ENCODE peak calls at places on chromosomes 5 and 9, in eight cellular contexts. O is tibial nerve; U is left ventricle myocardium inferior; E is PC-3; I is bronchial epithelial cell; C is CD8-positive, alpha-beta memory T cell; P is lower lobe of right lung; G is osteoblast. L is an unnamed sample. For H3K27me3, the result is how much of the 10 kb centered on the place peaks cover.

GRCh38 chr9:127522727-127523126 is 71.4 kb downstream of the LRSAM1 start:
- DNase-seq in O (no peak), U (no peak), E (peak), I (peak), C (no peak), P (no peak), G (peak), L (no peak)

GRCh38 chr9:125547383-125547782 is 159.6 kb downstream of the MAPKAP1 start:
- DNase-seq in O (no peak), U (no peak), E (no peak), I (no peak), C (no peak), P (no peak), G (no peak), L (no peak)

GRCh38 chr9:124452326-124452725 is 2.1 kb downstream of the ADGRD2 start:
- DNase-seq in O (no peak), U (no peak), E (no peak), I (no peak), C (no peak), P (no peak), G (peak), L (peak)

GRCh38 chr5:84494453-84494852 is 109.8 kb upstream of the EDIL3 start:
- DNase-seq in O (no peak), U (no peak), E (peak), I (peak), C (no peak), P (no peak), G (peak), L (no peak)

GRCh38 chr5:13640270-13640669 is 304.2 kb downstream of the DNAH5 start:
- DNase-seq in O (no peak), U (no peak), E (no peak), I (no peak), C (no peak), P (no peak), G (no peak), L (no peak)

GRCh38 chr9:3954950-3955670 is 344.8 kb downstream of the GLIS3 start:
- DNase-seq in O (no peak), U (no peak), E (no peak), I (no peak), C (no peak), P (no peak), G (no peak), L (peak)

GRCh38 chr5:169667896-169668674 is 31.0 kb downstream of the DOCK2 start:
- DNase-seq in O (no peak), U (no peak), E (peak), I (peak), C (no peak), P (no peak), G (no peak), L (no peak)

GRCh38 chr5:133873936-133874585 is 94.4 kb downstream of the C5orf15 start:
- DNase-seq in O (no peak), U (no peak), E (peak), I (peak), C (no peak), P (no peak), G (no peak), L (no peak)

GRCh38 chr5:125113328-125113727 is 366.9 kb upstream of the ZNF608 start:
- DNase-seq in O (no peak), U (no peak), E (no peak), I (no peak), C (no peak), P (no peak), G (no peak), L (no peak)

GRCh38 chr9:89961616-89962341 is 357.0 kb downstream of the GADD45G start:
- DNase-seq in O (no peak), U (no peak), E (no peak), I (no peak), C (no peak), P (no peak), G (peak), L (no peak)

GRCh38 chr5:133838286-133838685 is 130.1 kb downstream of the C5orf15 start:
- DNase-seq in O (no peak), U (no peak), E (no peak), I (no peak), C (no peak), P (no peak), G (no peak), L (no peak)

GRCh38 chr5:159697536-159697935 is 218.7 kb upstream of the ADRA1B start:
- DNase-seq in O (no peak), U (no peak), E (no peak), I (peak), C (no peak), P (no peak), G (no peak), L (no peak)

GRCh38 chr5:34895641-34896419 is 19.5 kb downstream of the RAD1 start:
- DNase-seq in O (no peak), U (no peak), E (no peak), I (no peak), C (no peak), P (no peak), G (no peak), L (no peak)

GRCh38 chr5:147417133-147417813 is 92.6 kb downstream of the DPYSL3 start:
- DNase-seq in O (no peak), U (peak), E (peak), I (peak), C (no peak), P (no peak), G (peak), L (no peak)

GRCh38 chr5:17113174-17113941 is 104.1 kb upstream of the BASP1 start:
- DNase-seq in O (no peak), U (no peak), E (peak), I (no peak), C (no peak), P (no peak), G (peak), L (no peak)

GRCh38 chr5:163252951-163253350 is 184.4 kb upstream of the CCNG1 start:
- DNase-seq in O (no peak), U (no peak), E (no peak), I (no peak), C (no peak), P (no peak), G (no peak), L (no peak)

DNA sequence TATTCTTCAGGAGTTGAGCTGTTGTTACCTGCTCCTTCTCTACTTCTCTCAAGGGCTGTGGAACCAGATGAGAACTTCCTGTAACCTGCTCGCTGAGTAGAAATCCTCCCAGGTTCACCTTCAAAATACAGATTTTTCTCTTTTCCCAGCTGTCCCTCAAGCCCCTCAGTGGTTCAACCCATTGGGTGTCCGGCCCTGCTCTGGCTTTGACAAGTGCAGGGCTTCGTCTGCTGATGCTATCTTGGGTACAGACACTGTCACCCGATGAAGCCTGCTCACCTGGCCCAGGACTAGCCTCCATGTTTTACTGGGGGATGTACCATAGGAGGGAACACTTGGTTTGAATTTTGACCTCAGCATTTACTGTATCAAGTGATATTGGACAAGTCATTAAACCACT is 490.4 kb downstream of the IRX1 start:
- DNase-seq in O (no peak), U (no peak), E (no peak), I (no peak), C (no peak), P (no peak), G (no peak), L (no peak)
- H3K27me3 ChIP-seq in O (under half), U (under half), E (under half), I (under half), C (under half), P (under half), G (under half), L (under half)

GRCh38 chr5:66903218-66903617 is 293.4 kb downstream of the CD180 start:
- DNase-seq in O (no peak), U (no peak), E (no peak), I (no peak), C (no peak), P (no peak), G (no peak), L (no peak)
- H3K27me3 ChIP-seq in O (under half), U (under half), E (under half), I (under half), C (under half), P (under half), G (under half), L (under half)

DNA sequence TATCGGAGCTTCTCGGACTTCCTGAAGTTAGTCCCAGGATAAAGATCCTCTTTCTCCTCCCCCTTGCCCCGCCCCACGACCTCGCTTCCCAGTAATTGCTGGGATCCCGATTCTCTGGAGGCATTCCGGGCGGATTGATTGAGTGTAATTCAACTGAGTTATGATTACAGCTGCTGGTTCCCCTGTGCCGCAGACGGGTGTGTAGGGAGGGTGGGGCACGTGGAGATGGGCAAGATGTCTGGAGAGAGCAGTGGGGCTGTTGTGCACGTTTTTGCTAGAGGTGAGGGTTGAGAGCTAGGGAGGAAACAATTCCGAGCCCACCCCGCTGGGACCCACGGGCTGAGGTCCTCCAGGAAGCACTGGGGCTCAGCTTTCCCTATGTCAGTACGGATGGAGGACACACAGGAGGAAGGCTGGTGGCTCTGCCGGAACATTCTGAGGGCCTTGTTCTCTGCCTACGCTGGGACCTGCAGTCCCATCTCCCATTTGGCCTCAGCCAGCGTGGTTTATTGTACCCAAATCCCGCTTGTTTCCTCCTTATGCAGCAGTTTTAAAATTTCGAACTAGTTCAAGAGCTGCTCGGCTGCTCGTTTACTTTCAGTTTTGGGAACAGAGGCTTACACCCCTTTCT is 2.4 kb upstream of the DMRT2 start:
- DNase-seq in O (no peak), U (no peak), E (peak), I (no peak), C (no peak), P (no peak), G (peak), L (no peak)
- H3K27me3 ChIP-seq in O (half or more), U (half or more), E (under half), I (under half), C (half or more), P (half or more), G (under half), L (half or more)

DNA sequence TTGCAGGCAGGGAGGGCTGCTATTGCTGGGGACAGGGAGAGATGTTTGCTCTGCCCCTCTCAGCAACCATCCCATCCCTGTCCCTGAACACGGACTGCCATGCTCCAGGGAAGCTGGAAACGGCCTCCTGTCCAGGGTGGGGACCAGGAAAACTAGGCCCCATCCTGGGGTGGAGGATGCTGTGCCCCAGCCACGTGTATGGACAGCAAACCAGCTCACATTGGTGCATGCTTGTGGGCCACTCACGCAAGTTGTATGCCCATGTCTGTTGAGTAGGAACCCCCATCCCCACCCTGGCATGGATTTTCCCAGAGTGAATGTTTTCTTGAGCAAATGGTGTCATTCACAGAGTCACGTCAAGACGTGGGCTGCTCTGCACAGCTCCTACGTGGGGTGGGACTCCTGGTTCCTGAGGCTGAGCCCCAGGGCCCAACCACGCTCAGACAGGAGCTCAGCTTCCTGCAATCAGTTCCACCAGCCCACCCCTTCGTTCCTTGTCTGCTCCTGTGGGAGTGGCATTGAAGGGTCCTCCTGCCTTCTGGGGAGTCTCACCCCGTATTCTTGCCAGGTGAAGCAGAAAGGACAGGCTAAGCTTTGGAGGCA is 4.6 kb downstream of the UNC5A start:
- DNase-seq in O (no peak), U (no peak), E (no peak), I (no peak), C (no peak), P (no peak), G (no peak), L (no peak)
- H3K27me3 ChIP-seq in O (half or more), U (half or more), E (under half), I (under half), C (half or more), P (half or more), G (half or more), L (under half)

GRCh38 chr5:135547590-135548254 is 12.0 kb upstream of the NEUROG1 start:
- DNase-seq in O (no peak), U (no peak), E (no peak), I (no peak), C (no peak), P (no peak), G (peak), L (no peak)

GRCh38 chr5:135553688-135554462 is 18.1 kb upstream of the NEUROG1 start:
- DNase-seq in O (no peak), U (no peak), E (peak), I (peak), C (no peak), P (no peak), G (peak), L (peak)

GRCh38 chr5:135549413-135549812 is 13.6 kb upstream of the NEUROG1 start:
- DNase-seq in O (no peak), U (no peak), E (no peak), I (no peak), C (no peak), P (no peak), G (no peak), L (no peak)

GRCh38 chr5:135555530-135555929 is 19.8 kb upstream of the NEUROG1 start:
- DNase-seq in O (no peak), U (no peak), E (no peak), I (no peak), C (no peak), P (no peak), G (no peak), L (no peak)

GRCh38 chr5:135551593-135552447 is 16.1 kb upstream of the NEUROG1 start:
- DNase-seq in O (peak), U (peak), E (peak), I (peak), C (peak), P (peak), G (peak), L (peak)
- H3K27me3 ChIP-seq in O (under half), U (half or more), E (under half), I (under half), C (under half), P (half or more), G (under half), L (under half)

GRCh38 chr5:171401167-171401947 is 13.7 kb downstream of the NPM1 start:
- DNase-seq in O (no peak), U (no peak), E (no peak), I (no peak), C (no peak), P (no peak), G (no peak), L (no peak)

GRCh38 chr5:171405615-171406014 is 13.8 kb upstream of the FGF18 start:
- DNase-seq in O (no peak), U (no peak), E (no peak), I (no peak), C (no peak), P (no peak), G (no peak), L (peak)

GRCh38 chr5:171409164-171410136 is 10.0 kb upstream of the FGF18 start:
- DNase-seq in O (no peak), U (no peak), E (no peak), I (no peak), C (no peak), P (no peak), G (no peak), L (no peak)

GRCh38 chr5:171412186-171412585 is 7.3 kb upstream of the FGF18 start:
- DNase-seq in O (no peak), U (no peak), E (no peak), I (no peak), C (no peak), P (no peak), G (no peak), L (no peak)

DNA sequence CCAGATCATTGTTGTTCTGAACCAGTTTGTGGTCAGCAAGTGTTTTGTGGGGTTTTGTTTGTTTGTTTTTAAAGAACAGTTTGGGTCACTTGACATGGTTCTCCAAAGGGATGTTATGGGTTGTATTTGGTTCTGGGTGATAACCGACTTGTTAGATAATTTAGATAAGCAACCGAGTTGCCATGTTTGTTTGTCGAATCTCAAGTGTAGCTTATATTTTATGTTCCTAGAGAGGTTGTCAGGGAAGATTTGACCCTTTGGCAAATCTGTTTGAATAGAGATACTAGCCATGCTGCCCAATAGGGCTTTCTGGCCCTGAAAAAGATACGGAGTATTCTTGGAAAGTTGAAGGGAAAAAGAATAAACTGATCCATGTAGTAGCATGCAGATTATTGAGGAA is 12.2 kb upstream of the FGF18 start:
- DNase-seq in O (no peak), U (no peak), E (no peak), I (no peak), C (no peak), P (no peak), G (no peak), L (no peak)
- H3K27me3 ChIP-seq in O (under half), U (under half), E (under half), I (under half), C (under half), P (under half), G (under half), L (under half)

GRCh38 chr9:130899051-130899748 is 2.6 kb upstream of the QRFP start:
- DNase-seq in O (no peak), U (no peak), E (no peak), I (no peak), C (no peak), P (no peak), G (peak), L (peak)
- H3K27me3 ChIP-seq in O (half or more), U (half or more), E (under half), I (under half), C (under half), P (under half), G (under half), L (under half)

GRCh38 chr5:161545701-161546462 is 643 bp downstream of the GABRB2 start:
- DNase-seq in O (no peak), U (no peak), E (no peak), I (no peak), C (no peak), P (no peak), G (peak), L (peak)
- H3K27me3 ChIP-seq in O (under half), U (half or more), E (under half), I (under half), C (under half), P (half or more), G (under half), L (half or more)

GRCh38 chr9:96020822-96021615 is 145.5 kb downstream of the ERCC6L2 start:
- DNase-seq in O (no peak), U (no peak), E (no peak), I (no peak), C (peak), P (no peak), G (peak), L (peak)

GRCh38 chr9:96022445-96023031 is 147.0 kb downstream of the ERCC6L2 start:
- DNase-seq in O (no peak), U (no peak), E (no peak), I (no peak), C (no peak), P (peak), G (no peak), L (peak)

GRCh38 chr9:96025995-96026572 is 150.6 kb downstream of the ERCC6L2 start:
- DNase-seq in O (no peak), U (no peak), E (no peak), I (no peak), C (no peak), P (no peak), G (no peak), L (peak)

GRCh38 chr9:96020300-96020821 is 144.9 kb downstream of the ERCC6L2 start:
- DNase-seq in O (no peak), U (no peak), E (no peak), I (no peak), C (no peak), P (no peak), G (no peak), L (peak)

DNA sequence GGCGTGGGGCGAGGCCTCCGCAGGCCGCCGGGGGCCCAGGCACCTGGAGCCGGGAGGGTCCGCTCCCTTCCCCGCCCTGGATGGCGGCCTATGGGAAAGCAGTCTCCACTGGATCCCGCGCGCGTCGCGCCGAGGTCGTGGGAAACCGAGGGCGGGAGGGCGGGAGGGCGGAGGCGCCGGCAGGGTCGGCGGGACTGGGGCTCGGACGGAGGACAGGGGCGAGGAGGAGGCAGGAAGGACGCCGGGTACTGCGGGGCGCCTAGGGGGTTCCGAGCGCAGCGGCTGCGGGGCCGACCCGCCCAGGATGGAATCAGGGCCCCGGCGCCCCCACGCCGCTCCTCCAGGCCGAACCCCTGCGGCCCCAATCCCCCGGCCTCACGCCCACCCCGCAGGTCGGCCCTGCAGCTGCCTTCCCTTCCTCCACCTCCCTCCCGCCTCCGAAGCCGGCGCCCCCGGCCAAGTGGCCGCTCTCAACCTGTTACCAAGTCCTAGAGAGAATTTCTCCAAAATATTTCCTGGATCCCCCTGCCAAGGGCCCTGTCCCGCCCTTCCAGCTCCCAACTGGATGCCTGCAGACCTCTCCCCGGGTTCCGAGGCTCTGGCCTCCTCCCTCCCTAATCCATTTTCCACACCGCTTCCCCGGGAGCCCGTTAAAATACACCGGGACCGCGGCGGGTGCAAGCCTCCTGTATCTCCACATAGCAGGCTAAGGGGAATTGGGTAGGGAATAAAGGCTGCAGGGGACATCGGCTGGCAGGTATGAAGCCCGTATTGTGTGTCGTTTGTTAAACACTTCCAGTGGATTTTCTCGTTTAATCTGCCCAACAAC is 146.3 kb downstream of the ERCC6L2 start:
- DNase-seq in O (no peak), U (peak), E (no peak), I (no peak), C (peak), P (no peak), G (no peak), L (peak)
- H3K27me3 ChIP-seq in O (under half), U (half or more), E (under half), I (under half), C (under half), P (under half), G (half or more), L (half or more)

L was measured in H7.